ENCODE peak calls at places on chromosomes 3 and 15, in six cellular contexts. O is body of pancreas, G is lower leg skin, N is GM12878, P is mesothelial cell of epicardium, X is foreskin fibroblast. V is an unnamed sample.

GRCh38 chr3:57661404-57661803 is 31.5 kb downstream of the DENND6A start:
- DNase-seq in O (no peak), G (no peak), N (no peak), P (no peak), X (no peak), V (no peak)

GRCh38 chr3:122661633-122662032 is 19.0 kb upstream of the PARP14 start:
- DNase-seq in O (peak), G (no peak), N (no peak), P (no peak), X (no peak), V (no peak)

GRCh38 chr3:122092460-122093165 is 37.5 kb downstream of the CD86 start:
- DNase-seq in O (peak), G (no peak), N (no peak), P (no peak), X (no peak), V (no peak)

GRCh38 chr3:144843099-144843498 is 871.5 kb downstream of the DIPK2A start:
- DNase-seq in O (no peak), G (no peak), N (no peak), P (no peak), X (no peak), V (no peak)

GRCh38 chr3:184766555-184767261 is 45.3 kb upstream of the VPS8 start:
- DNase-seq in O (no peak), G (no peak), N (no peak), P (no peak), X (no peak), V (no peak)

GRCh38 chr3:144114767-144115166 is 143.1 kb downstream of the DIPK2A start:
- DNase-seq in O (no peak), G (no peak), N (no peak), P (no peak), X (no peak), V (no peak)

GRCh38 chr3:56747150-56747549 is 54.6 kb downstream of the ARHGEF3 start:
- DNase-seq in O (peak), G (no peak), N (no peak), P (no peak), X (no peak), V (no peak)

GRCh38 chr3:151228291-151229125 is 25.5 kb upstream of the GPR171 start:
- DNase-seq in O (no peak), G (no peak), N (no peak), P (no peak), X (peak), V (no peak)

GRCh38 chr3:49026536-49026935 is 2.7 kb downstream of the IMPDH2 start:
- DNase-seq in O (no peak), G (no peak), N (no peak), P (no peak), X (no peak), V (no peak)

GRCh38 chr3:128217702-128218475 is 64.6 kb downstream of the EEFSEC start:
- DNase-seq in O (no peak), G (no peak), N (peak), P (no peak), X (no peak), V (peak)

GRCh38 chr15:96285306-96285705 is 45.2 kb upstream of the NR2F2 start:
- DNase-seq in O (peak), G (no peak), N (no peak), P (no peak), X (peak), V (no peak)

GRCh38 chr3:23189183-23189582 is 13.9 kb upstream of the UBE2E2 start:
- DNase-seq in O (no peak), G (no peak), N (no peak), P (no peak), X (no peak), V (no peak)

GRCh38 chr3:23183114-23183513 is 20.0 kb upstream of the UBE2E2 start:
- DNase-seq in O (no peak), G (no peak), N (no peak), P (no peak), X (no peak), V (no peak)

GRCh38 chr3:23183731-23184130 is 19.4 kb upstream of the UBE2E2 start:
- DNase-seq in O (peak), G (no peak), N (no peak), P (no peak), X (peak), V (no peak)
- TF ChIP-seq CTCF in O (peak), G (no peak), N (peak), P (no peak), X (peak), V (peak)

GRCh38 chr3:138351151-138351550 is 2.8 kb downstream of the MRAS start:
- DNase-seq in O (no peak), G (no peak), N (no peak), P (no peak), X (no peak), V (no peak)

GRCh38 chr3:138349926-138350665 is 1.7 kb downstream of the MRAS start:
- DNase-seq in O (no peak), G (no peak), N (no peak), P (no peak), X (peak), V (no peak)

GRCh38 chr3:138347084-138347483 is 1.3 kb upstream of the MRAS start:
- DNase-seq in O (no peak), G (no peak), N (no peak), P (no peak), X (no peak), V (no peak)

GRCh38 chr3:138348950-138349739 is 766 bp downstream of the MRAS start:
- DNase-seq in O (no peak), G (no peak), N (no peak), P (no peak), X (peak), V (no peak)

GRCh38 chr3:138348107-138348949 is at the start of gene MRAS:
- DNase-seq in O (peak), G (peak), N (no peak), P (peak), X (peak), V (peak)
- TF ChIP-seq CTCF in O (no peak), G (no peak), N (no peak), P (peak), X (peak), V (peak)

GRCh38 chr3:79766474-79767193 is 1.2 kb downstream of the ROBO1 start:
- DNase-seq in O (no peak), G (no peak), N (no peak), P (no peak), X (no peak), V (no peak)

GRCh38 chr3:79767953-79768282 is at the start of gene ROBO1:
- DNase-seq in O (no peak), G (no peak), N (no peak), P (no peak), X (no peak), V (no peak)

GRCh38 chr3:79769234-79769633 is 1.4 kb upstream of the ROBO1 start:
- DNase-seq in O (no peak), G (no peak), N (no peak), P (no peak), X (no peak), V (no peak)

GRCh38 chr3:79765854-79766253 is 1.9 kb downstream of the ROBO1 start:
- DNase-seq in O (no peak), G (no peak), N (no peak), P (no peak), X (no peak), V (no peak)

DNA sequence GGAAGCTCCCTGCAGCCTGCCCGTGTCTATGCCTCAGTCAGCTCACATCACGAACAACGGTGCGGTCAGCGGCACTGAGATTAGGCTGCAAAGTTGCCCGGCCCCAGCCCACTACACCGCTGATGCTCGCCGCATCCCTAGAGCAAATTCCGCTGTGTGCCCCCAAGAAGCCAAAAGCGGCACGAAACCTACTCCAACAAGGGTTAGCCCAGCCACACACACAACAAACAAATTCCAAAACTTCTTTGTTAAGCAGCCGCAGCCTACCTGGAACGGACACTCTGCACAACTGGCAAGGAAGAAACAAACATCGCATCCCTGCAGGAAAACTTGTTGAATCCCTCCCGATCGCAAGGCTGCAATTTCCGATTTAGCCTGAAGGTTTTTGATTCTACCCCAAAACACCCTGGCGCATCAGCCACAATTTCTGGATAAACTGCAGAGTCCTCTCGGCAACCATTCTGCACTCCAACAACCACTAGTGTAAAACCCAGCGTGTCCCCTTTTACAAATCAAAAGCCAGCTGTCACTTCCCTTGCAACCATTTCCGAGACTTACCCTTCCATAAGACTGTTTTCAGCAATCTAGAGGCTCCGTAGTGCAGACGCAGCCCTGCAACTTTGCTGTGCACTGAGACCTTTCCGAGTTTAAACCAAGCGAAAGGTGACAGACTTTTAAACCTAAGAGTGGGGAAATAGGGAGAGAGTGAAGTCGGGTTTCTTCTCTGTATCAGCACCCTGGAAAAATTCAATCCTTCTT is 425 bp downstream of the ROBO1 start:
- DNase-seq in O (no peak), G (no peak), N (no peak), P (no peak), X (no peak), V (no peak)
- TF ChIP-seq CTCF in O (no peak), G (no peak), N (no peak), P (peak), X (no peak), V (no peak)

GRCh38 chr3:110881069-110881468 is 190.5 kb upstream of the NECTIN3 start:
- DNase-seq in O (peak), G (peak), N (no peak), P (no peak), X (no peak), V (no peak)
- TF ChIP-seq CTCF in O (no peak), G (no peak), N (peak), P (no peak), X (no peak), V (peak)